ENCODE peak calls at places on chromosomes 12 and 14, in six cellular contexts. L is activated CD4-positive, CD25-positive, alpha-beta regulatory T cell treated with anti-CD3 and anti-CD28 coated beads, Interleukin-2, amount 50 U/mL, for 72 hours; C is T follicular helper cell; W is EH; F is fibroblast of the conjunctiva; I is B cell. A is an unnamed sample.

GRCh38 chr12:94240171-94240570 is 91.8 kb downstream of the PLXNC1 start:
- DNase-seq in I (peak), W (no peak), L (no peak), C (no peak), F (no peak), A (no peak)

GRCh38 chr14:32991706-32992105 is 53.0 kb downstream of the NPAS3 start:
- DNase-seq in W (peak), F (no peak), I (no peak), L (no peak), C (no peak), A (no peak)

GRCh38 chr14:94771906-94772468 is 2.1 kb upstream of the GSC start:
- DNase-seq in W (no peak), F (no peak), L (no peak), C (no peak), I (no peak), A (no peak)

GRCh38 chr14:103872492-103873113 is 25.2 kb upstream of the PPP1R13B start:
- DNase-seq in W (no peak), I (peak), C (no peak), F (no peak), L (no peak), A (no peak)

GRCh38 chr12:32217354-32218310 is 111.0 kb downstream of the BICD1 start:
- DNase-seq in C (no peak), L (no peak), F (peak), I (no peak), W (peak), A (peak)

GRCh38 chr14:72389200-72389599 is 457.0 kb downstream of the RGS6 start:
- DNase-seq in W (no peak), I (no peak), F (no peak), C (no peak), L (no peak), A (no peak)

GRCh38 chr12:60535363-60535762 is 939.5 kb downstream of the SLC16A7 start:
- DNase-seq in F (peak), L (no peak), I (no peak), C (no peak), W (no peak), A (peak)

GRCh38 chr12:67594888-67595287 is 53.7 kb upstream of the DYRK2 start:
- DNase-seq in F (no peak), W (peak), L (no peak), C (no peak), I (no peak), A (no peak)

GRCh38 chr14:85852900-85853299 is 323.0 kb downstream of the FLRT2 start:
- DNase-seq in C (no peak), L (no peak), W (no peak), F (peak), I (no peak), A (no peak)

GRCh38 chr14:32560213-32560857 is 231.2 kb downstream of the AKAP6 start:
- DNase-seq in L (no peak), I (peak), C (no peak), W (peak), F (peak), A (peak)

GRCh38 chr12:65962921-65963883 is 138.9 kb downstream of the HMGA2 start:
- DNase-seq in C (no peak), L (no peak), W (no peak), F (no peak), I (no peak), A (no peak)

GRCh38 chr14:44846232-44846824 is 115.4 kb downstream of the KLHL28 start:
- DNase-seq in L (no peak), F (peak), C (no peak), W (peak), I (peak), A (peak)

GRCh38 chr12:88458327-88458726 is 121.9 kb downstream of the KITLG start:
- DNase-seq in I (no peak), W (no peak), C (no peak), L (no peak), F (no peak), A (no peak)

GRCh38 chr12:740921-741320 is 11.5 kb upstream of the WNK1 start:
- DNase-seq in W (no peak), F (no peak), I (no peak), L (no peak), C (no peak), A (no peak)

GRCh38 chr14:103659631-103660030 is 30.6 kb downstream of the KLC1 start:
- DNase-seq in C (no peak), F (no peak), L (no peak), W (no peak), I (no peak), A (no peak)

GRCh38 chr12:2941524-2941923 is 17.7 kb upstream of the TEAD4 start:
- DNase-seq in W (no peak), F (no peak), C (no peak), L (no peak), I (no peak), A (no peak)

GRCh38 chr12:67649165-67650126 is 901 bp downstream of the DYRK2 start:
- DNase-seq in F (no peak), I (peak), C (no peak), L (peak), W (peak), A (peak)

GRCh38 chr12:66774921-66775320 is 96.0 kb upstream of the GRIP1 start:
- DNase-seq in F (no peak), I (no peak), L (no peak), C (no peak), W (no peak), A (no peak)

GRCh38 chr14:52801014-52801708 is 9.8 kb upstream of the GNPNAT1 start:
- DNase-seq in I (peak), F (peak), W (peak), L (no peak), C (no peak), A (peak)

A was measured in GM23248.